ENCODE peak calls at places on chromosomes 1 and 21, in ten cellular contexts. One of them, this sample, is unnamed.

GRCh38 chr1:107835151-107835670 is 129.8 kb downstream of the VAV3 start:
- DNase-seq in ascending aorta: no peak
- DNase-seq in sigmoid colon: no peak
- DNase-seq in Peyer's patch: no peak
- DNase-seq in cardiac muscle cell: no peak
- DNase-seq in esophagus muscularis mucosa: no peak
- DNase-seq in psoas muscle: no peak
- DNase-seq in IMR-90: no peak
- DNase-seq in hepatocyte: no peak
- DNase-seq in thoracic aorta: no peak
- DNase-seq in this sample: no peak

GRCh38 chr1:11515403-11516300 is 36.7 kb downstream of the DISP3 start:
- DNase-seq in hepatocyte: no peak
- DNase-seq in sigmoid colon: peak; percentile 50
- DNase-seq in psoas muscle: no peak
- DNase-seq in thoracic aorta: no peak
- DNase-seq in Peyer's patch: peak; percentile 40
- DNase-seq in IMR-90: no peak
- DNase-seq in ascending aorta: peak; percentile 44
- DNase-seq in cardiac muscle cell: no peak
- DNase-seq in esophagus muscularis mucosa: no peak
- DNase-seq in this sample: peak; percentile 28

GRCh38 chr1:200862713-200863415 is 9.9 kb upstream of the GPR25 start:
- DNase-seq in sigmoid colon: no peak
- DNase-seq in psoas muscle: no peak
- DNase-seq in cardiac muscle cell: no peak
- DNase-seq in IMR-90: no peak
- DNase-seq in Peyer's patch: no peak
- DNase-seq in esophagus muscularis mucosa: no peak
- DNase-seq in hepatocyte: no peak
- DNase-seq in thoracic aorta: no peak
- DNase-seq in ascending aorta: no peak
- DNase-seq in this sample: no peak

GRCh38 chr21:44083631-44084291 is 23.4 kb upstream of the PWP2 start:
- DNase-seq in cardiac muscle cell: no peak
- DNase-seq in esophagus muscularis mucosa: no peak
- DNase-seq in ascending aorta: peak; percentile 62
- DNase-seq in Peyer's patch: peak; percentile 84
- DNase-seq in hepatocyte: no peak
- DNase-seq in psoas muscle: no peak
- DNase-seq in thoracic aorta: no peak
- DNase-seq in IMR-90: no peak
- DNase-seq in sigmoid colon: no peak
- DNase-seq in this sample: no peak

GRCh38 chr1:197776348-197777082 is 1.2 kb upstream of the DENND1B start:
- DNase-seq in IMR-90: peak; percentile 93
- DNase-seq in ascending aorta: no peak
- DNase-seq in Peyer's patch: no peak
- DNase-seq in cardiac muscle cell: peak; percentile 19
- DNase-seq in sigmoid colon: no peak
- DNase-seq in thoracic aorta: no peak
- DNase-seq in psoas muscle: no peak
- DNase-seq in esophagus muscularis mucosa: no peak
- DNase-seq in hepatocyte: no peak
- DNase-seq in this sample: no peak

GRCh38 chr1:162390396-162391185 is 9.1 kb downstream of the C1orf226 start:
- DNase-seq in thoracic aorta: no peak
- DNase-seq in Peyer's patch: no peak
- DNase-seq in psoas muscle: no peak
- DNase-seq in IMR-90: no peak
- DNase-seq in esophagus muscularis mucosa: peak; percentile 80
- DNase-seq in sigmoid colon: no peak
- DNase-seq in hepatocyte: no peak
- DNase-seq in cardiac muscle cell: no peak
- DNase-seq in ascending aorta: no peak
- DNase-seq in this sample: no peak

GRCh38 chr1:1907098-1907736 is 7.8 kb upstream of the CALML6 start:
- DNase-seq in thoracic aorta: no peak
- DNase-seq in sigmoid colon: no peak
- DNase-seq in hepatocyte: peak; percentile 28
- DNase-seq in cardiac muscle cell: no peak
- DNase-seq in esophagus muscularis mucosa: no peak
- DNase-seq in ascending aorta: peak; percentile 65
- DNase-seq in IMR-90: no peak
- DNase-seq in psoas muscle: no peak
- DNase-seq in Peyer's patch: peak; percentile 64
- DNase-seq in this sample: no peak

GRCh38 chr1:205515781-205516253 is 11.3 kb downstream of the CDK18 start:
- DNase-seq in thoracic aorta: no peak
- DNase-seq in psoas muscle: no peak
- DNase-seq in esophagus muscularis mucosa: no peak
- DNase-seq in ascending aorta: no peak
- DNase-seq in Peyer's patch: no peak
- DNase-seq in sigmoid colon: peak; percentile 91
- DNase-seq in IMR-90: no peak
- DNase-seq in hepatocyte: peak; percentile 39
- DNase-seq in cardiac muscle cell: peak; percentile 56
- DNase-seq in this sample: no peak

GRCh38 chr1:117686907-117687306 is 81.1 kb downstream of the TENT5C start:
- DNase-seq in psoas muscle: no peak
- DNase-seq in thoracic aorta: no peak
- DNase-seq in hepatocyte: no peak
- DNase-seq in IMR-90: peak; percentile 65
- DNase-seq in Peyer's patch: no peak
- DNase-seq in esophagus muscularis mucosa: no peak
- DNase-seq in sigmoid colon: no peak
- DNase-seq in ascending aorta: peak; percentile 22
- DNase-seq in cardiac muscle cell: peak; percentile 74
- DNase-seq in this sample: no peak

GRCh38 chr1:25140073-25140797 is 92.1 kb downstream of the SYF2 start:
- DNase-seq in psoas muscle: no peak
- DNase-seq in Peyer's patch: no peak
- DNase-seq in hepatocyte: peak; percentile 36
- DNase-seq in sigmoid colon: no peak
- DNase-seq in IMR-90: no peak
- DNase-seq in cardiac muscle cell: no peak
- DNase-seq in ascending aorta: no peak
- DNase-seq in thoracic aorta: no peak
- DNase-seq in esophagus muscularis mucosa: peak; percentile 90
- DNase-seq in this sample: peak; percentile 83

GRCh38 chr1:151908228-151908691 is 1.1 kb downstream of the THEM4 start:
- DNase-seq in thoracic aorta: no peak
- DNase-seq in IMR-90: peak; percentile 24
- DNase-seq in esophagus muscularis mucosa: no peak
- DNase-seq in sigmoid colon: no peak
- DNase-seq in Peyer's patch: no peak
- DNase-seq in cardiac muscle cell: peak; percentile 43
- DNase-seq in psoas muscle: no peak
- DNase-seq in hepatocyte: peak; percentile 7
- DNase-seq in ascending aorta: no peak
- DNase-seq in this sample: no peak

DNA sequence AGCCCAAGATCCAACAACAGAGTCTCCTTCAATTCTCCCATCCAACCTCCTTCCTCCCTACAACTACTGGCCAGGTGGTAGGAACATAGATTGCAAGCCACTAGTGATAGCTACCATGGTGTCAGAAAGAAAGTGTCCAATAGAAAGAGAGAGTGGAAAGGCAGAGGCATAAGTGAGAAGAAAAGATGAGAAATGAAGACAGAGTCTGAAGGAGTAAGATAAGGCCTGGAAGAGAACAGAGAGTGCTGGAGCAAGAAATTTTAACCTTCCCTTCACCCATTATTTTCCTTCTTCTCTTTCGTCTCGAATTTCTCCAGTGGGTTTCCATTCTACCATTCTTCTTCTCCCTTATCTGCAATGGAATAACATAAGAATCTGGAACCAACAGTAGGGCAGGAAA is 57.9 kb downstream of the CDC42BPA start:
- DNase-seq in ascending aorta: no peak
- DNase-seq in IMR-90: no peak
- DNase-seq in cardiac muscle cell: no peak
- DNase-seq in esophagus muscularis mucosa: no peak
- DNase-seq in Peyer's patch: no peak
- DNase-seq in thoracic aorta: no peak
- DNase-seq in hepatocyte: no peak
- DNase-seq in sigmoid colon: no peak
- DNase-seq in psoas muscle: no peak
- DNase-seq in this sample: no peak
- TF ChIP-seq CTCF in ascending aorta: no peak
- TF ChIP-seq CTCF in IMR-90: no peak
- TF ChIP-seq CTCF in cardiac muscle cell: no peak
- TF ChIP-seq CTCF in esophagus muscularis mucosa: no peak
- TF ChIP-seq CTCF in Peyer's patch: no peak
- TF ChIP-seq CTCF in thoracic aorta: no peak
- TF ChIP-seq CTCF in hepatocyte: no peak
- TF ChIP-seq CTCF in sigmoid colon: no peak
- TF ChIP-seq CTCF in psoas muscle: no peak
- TF ChIP-seq CTCF in this sample: no peak

GRCh38 chr1:3378411-3379208 is 75.9 kb upstream of the ARHGEF16 start:
- DNase-seq in ascending aorta: no peak
- DNase-seq in psoas muscle: no peak
- DNase-seq in IMR-90: no peak
- DNase-seq in sigmoid colon: no peak
- DNase-seq in thoracic aorta: no peak
- DNase-seq in cardiac muscle cell: no peak
- DNase-seq in esophagus muscularis mucosa: no peak
- DNase-seq in Peyer's patch: no peak
- DNase-seq in hepatocyte: no peak
- DNase-seq in this sample: no peak
- H3K27ac ChIP-seq in ascending aorta: peak overlapping the region; percentile 55
- H3K27ac ChIP-seq in psoas muscle: no peak overlapping the region
- H3K27ac ChIP-seq in IMR-90: no peak overlapping the region
- H3K27ac ChIP-seq in sigmoid colon: no peak overlapping the region
- H3K27ac ChIP-seq in thoracic aorta: no peak overlapping the region
- H3K27ac ChIP-seq in cardiac muscle cell: peak overlapping the region; percentile 62
- H3K27ac ChIP-seq in esophagus muscularis mucosa: no peak overlapping the region
- H3K27ac ChIP-seq in Peyer's patch: no peak overlapping the region
- H3K27ac ChIP-seq in hepatocyte: no peak overlapping the region
- H3K27ac ChIP-seq in this sample: no peak overlapping the region

GRCh38 chr1:76292418-76293184 is 218.1 kb downstream of the ST6GALNAC3 start:
- DNase-seq in IMR-90: no peak
- DNase-seq in Peyer's patch: no peak
- DNase-seq in esophagus muscularis mucosa: no peak
- DNase-seq in psoas muscle: no peak
- DNase-seq in thoracic aorta: no peak
- DNase-seq in hepatocyte: no peak
- DNase-seq in sigmoid colon: no peak
- DNase-seq in ascending aorta: no peak
- DNase-seq in cardiac muscle cell: no peak
- DNase-seq in this sample: no peak

GRCh38 chr1:76291186-76291585 is 216.6 kb downstream of the ST6GALNAC3 start:
- DNase-seq in esophagus muscularis mucosa: no peak
- DNase-seq in thoracic aorta: no peak
- DNase-seq in IMR-90: no peak
- DNase-seq in ascending aorta: no peak
- DNase-seq in cardiac muscle cell: no peak
- DNase-seq in hepatocyte: no peak
- DNase-seq in psoas muscle: no peak
- DNase-seq in Peyer's patch: no peak
- DNase-seq in sigmoid colon: no peak
- DNase-seq in this sample: no peak

GRCh38 chr1:76293831-76294230 is 219.3 kb downstream of the ST6GALNAC3 start:
- DNase-seq in psoas muscle: no peak
- DNase-seq in sigmoid colon: no peak
- DNase-seq in hepatocyte: no peak
- DNase-seq in IMR-90: no peak
- DNase-seq in cardiac muscle cell: no peak
- DNase-seq in ascending aorta: no peak
- DNase-seq in esophagus muscularis mucosa: no peak
- DNase-seq in thoracic aorta: no peak
- DNase-seq in Peyer's patch: no peak
- DNase-seq in this sample: no peak

GRCh38 chr1:76291737-76292136 is 217.2 kb downstream of the ST6GALNAC3 start:
- DNase-seq in cardiac muscle cell: no peak
- DNase-seq in psoas muscle: no peak
- DNase-seq in Peyer's patch: no peak
- DNase-seq in sigmoid colon: no peak
- DNase-seq in hepatocyte: no peak
- DNase-seq in esophagus muscularis mucosa: no peak
- DNase-seq in thoracic aorta: no peak
- DNase-seq in IMR-90: no peak
- DNase-seq in ascending aorta: no peak
- DNase-seq in this sample: no peak

DNA sequence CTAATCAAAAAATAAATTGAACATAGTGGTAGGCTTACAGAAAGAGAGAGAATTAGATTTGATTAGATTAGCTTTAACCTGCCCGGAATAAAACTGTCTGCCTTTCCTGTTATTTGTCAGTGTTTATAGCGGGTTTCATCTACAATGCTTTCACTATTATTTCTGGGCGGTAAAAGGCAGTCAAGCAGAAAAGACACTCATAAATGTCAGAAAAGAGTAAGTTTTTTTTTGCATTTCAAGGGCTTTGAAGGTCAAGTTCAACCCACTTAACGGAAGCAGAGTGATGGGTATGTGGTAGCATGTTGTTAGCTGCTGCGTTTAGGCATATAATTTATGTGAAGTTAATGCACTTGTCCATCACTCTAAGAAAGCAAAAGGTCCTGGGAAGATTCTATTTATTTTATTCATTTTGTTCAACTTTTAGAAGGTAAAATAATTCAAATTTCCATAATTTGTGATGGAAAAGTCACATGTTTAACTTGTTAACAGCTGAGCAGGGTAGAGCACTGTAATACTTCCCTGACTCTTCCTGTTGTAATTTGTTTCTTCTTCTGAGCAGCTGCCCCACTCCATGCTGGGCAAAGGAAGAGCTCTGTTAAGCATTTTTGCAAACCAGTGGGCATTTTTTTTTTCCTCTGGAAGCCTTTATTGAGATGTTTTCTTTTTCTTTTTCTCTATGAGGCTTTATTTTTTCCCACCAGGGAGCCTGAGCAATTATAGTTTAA is 220.1 kb downstream of the ST6GALNAC3 start:
- DNase-seq in esophagus muscularis mucosa: no peak
- DNase-seq in hepatocyte: no peak
- DNase-seq in psoas muscle: no peak
- DNase-seq in sigmoid colon: no peak
- DNase-seq in thoracic aorta: no peak
- DNase-seq in ascending aorta: no peak
- DNase-seq in cardiac muscle cell: no peak
- DNase-seq in IMR-90: no peak
- DNase-seq in Peyer's patch: no peak
- DNase-seq in this sample: no peak
- TF ChIP-seq CTCF in esophagus muscularis mucosa: no peak
- TF ChIP-seq CTCF in hepatocyte: no peak
- TF ChIP-seq CTCF in psoas muscle: no peak
- TF ChIP-seq CTCF in sigmoid colon: no peak
- TF ChIP-seq CTCF in thoracic aorta: no peak
- TF ChIP-seq CTCF in ascending aorta: no peak
- TF ChIP-seq CTCF in cardiac muscle cell: no peak
- TF ChIP-seq CTCF in IMR-90: no peak
- TF ChIP-seq CTCF in Peyer's patch: no peak
- TF ChIP-seq CTCF in this sample: no peak

DNA sequence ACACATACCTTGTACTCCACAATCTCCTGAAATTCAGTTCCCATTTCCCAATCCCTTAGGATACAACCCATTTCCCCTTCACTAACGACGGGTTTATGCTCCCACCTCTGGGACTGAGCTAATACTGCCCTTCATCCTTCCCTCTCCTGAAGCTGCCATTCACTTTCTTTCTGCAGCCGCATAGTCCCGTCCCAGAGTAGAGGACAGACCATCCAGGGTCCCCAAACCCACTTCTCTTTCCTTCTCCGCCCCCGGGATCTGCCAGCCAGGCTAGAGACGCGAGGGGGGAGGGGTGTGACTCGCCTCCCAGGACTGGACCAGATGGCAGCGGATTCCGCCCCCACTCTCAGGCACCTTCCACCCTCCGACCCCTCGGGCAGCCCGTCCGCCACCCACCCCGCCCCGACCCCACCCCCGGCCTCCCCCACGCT is 679 bp downstream of the ABL2 start:
- DNase-seq in hepatocyte: peak; percentile 69
- DNase-seq in esophagus muscularis mucosa: no peak
- DNase-seq in Peyer's patch: peak; percentile 70
- DNase-seq in psoas muscle: peak; percentile 41
- DNase-seq in cardiac muscle cell: peak; percentile 24
- DNase-seq in ascending aorta: peak; percentile 78
- DNase-seq in sigmoid colon: peak; percentile 69
- DNase-seq in IMR-90: peak; percentile 15
- DNase-seq in thoracic aorta: no peak
- DNase-seq in this sample: peak; percentile 69
- H3K27ac ChIP-seq in hepatocyte: peak overlapping the region; percentile 96
- H3K27ac ChIP-seq in esophagus muscularis mucosa: peak overlapping the region; percentile 92
- H3K27ac ChIP-seq in Peyer's patch: peak overlapping the region; percentile 84
- H3K27ac ChIP-seq in psoas muscle: peak overlapping the region; percentile 80
- H3K27ac ChIP-seq in cardiac muscle cell: peak overlapping the region; percentile 99
- H3K27ac ChIP-seq in ascending aorta: peak overlapping the region; percentile 87
- H3K27ac ChIP-seq in sigmoid colon: peak overlapping the region; percentile 88
- H3K27ac ChIP-seq in IMR-90: peak overlapping the region; percentile 93
- H3K27ac ChIP-seq in thoracic aorta: no peak overlapping the region
- H3K27ac ChIP-seq in this sample: peak overlapping the region; percentile 83

This sample was measured in left lung.